ENCODE peak calls at places on chromosome 10, in eight cellular contexts. P, H, I, W, M, F, R and U are unnamed samples.

GRCh38 chr10:49303711-49304110 is 4.7 kb downstream of the C10orf71 start:
- DNase-seq in P (no peak), H (no peak), I (no peak), W (no peak), M (no peak), F (no peak), R (no peak), U (no peak)

GRCh38 chr10:35579726-35580420 is 25.3 kb upstream of the GJD4 start:
- DNase-seq in P (no peak), H (no peak), I (no peak), W (no peak), M (no peak), F (no peak), R (no peak), U (no peak)

GRCh38 chr10:3619276-3619675 is 165.7 kb downstream of the KLF6 start:
- DNase-seq in P (no peak), H (no peak), I (no peak), W (no peak), M (no peak), F (no peak), R (no peak), U (no peak)

GRCh38 chr10:78416031-78416800 is 382.6 kb downstream of the RPS24 start:
- DNase-seq in P (peak), H (peak), I (no peak), W (no peak), M (no peak), F (no peak), R (peak), U (peak)

GRCh38 chr10:21290499-21291160 is 234.9 kb downstream of the SKIDA1 start:
- DNase-seq in P (no peak), H (no peak), I (no peak), W (no peak), M (no peak), F (no peak), R (no peak), U (no peak)

GRCh38 chr10:47361293-47361692 is 13.1 kb downstream of the RBP3 start:
- DNase-seq in P (peak), H (peak), I (no peak), W (no peak), M (no peak), F (no peak), R (no peak), U (no peak)

GRCh38 chr10:52071814-52072213 is 242.3 kb upstream of the DKK1 start:
- DNase-seq in P (no peak), H (no peak), I (no peak), W (no peak), M (no peak), F (no peak), R (no peak), U (no peak)

GRCh38 chr10:59336632-59337031 is 25.7 kb downstream of the FAM13C start:
- DNase-seq in P (peak), H (peak), I (no peak), W (no peak), M (no peak), F (no peak), R (peak), U (peak)

GRCh38 chr10:1187151-1187854 is 131.1 kb downstream of the WDR37 start:
- DNase-seq in P (peak), H (no peak), I (no peak), W (no peak), M (no peak), F (no peak), R (peak), U (no peak)

GRCh38 chr10:100303724-100304319 is 17.3 kb upstream of the BLOC1S2 start:
- DNase-seq in P (peak), H (peak), I (no peak), W (no peak), M (peak), F (no peak), R (peak), U (peak)

GRCh38 chr10:97325754-97326153 is 6.7 kb downstream of the FRAT1 start:
- DNase-seq in P (no peak), H (no peak), I (no peak), W (no peak), M (no peak), F (no peak), R (no peak), U (no peak)

GRCh38 chr10:5547684-5547933 is 22.8 kb downstream of the CALML3 start:
- DNase-seq in P (no peak), H (no peak), I (no peak), W (no peak), M (no peak), F (no peak), R (no peak), U (no peak)

GRCh38 chr10:97333351-97333600 is 1.3 kb downstream of the FRAT2 start:
- DNase-seq in P (peak), H (peak), I (no peak), W (no peak), M (no peak), F (no peak), R (no peak), U (peak)

GRCh38 chr10:49593998-49594397 is 16.1 kb upstream of the SLC18A3 start:
- DNase-seq in P (no peak), H (no peak), I (no peak), W (no peak), M (no peak), F (no peak), R (no peak), U (no peak)

GRCh38 chr10:1287493-1288480 is 231.6 kb downstream of the WDR37 start:
- DNase-seq in P (peak), H (no peak), I (no peak), W (no peak), M (no peak), F (no peak), R (no peak), U (no peak)

GRCh38 chr10:71429929-71430328 is 33.2 kb downstream of the CDH23 start:
- DNase-seq in P (no peak), H (no peak), I (no peak), W (no peak), M (no peak), F (no peak), R (no peak), U (no peak)

GRCh38 chr10:28463676-28464395 is 69.1 kb upstream of the WAC start:
- DNase-seq in P (no peak), H (no peak), I (peak), W (no peak), M (no peak), F (no peak), R (no peak), U (no peak)

GRCh38 chr10:23294638-23295247 is 49.9 kb downstream of the C10orf67 start:
- DNase-seq in P (peak), H (peak), I (no peak), W (no peak), M (no peak), F (no peak), R (no peak), U (no peak)

GRCh38 chr10:108812296-108812695 is 1111.0 kb downstream of the XPNPEP1 start:
- DNase-seq in P (no peak), H (no peak), I (no peak), W (no peak), M (no peak), F (no peak), R (no peak), U (no peak)

GRCh38 chr10:132942740-132943554 is 577 bp upstream of the CFAP46 start:
- DNase-seq in P (no peak), H (no peak), I (no peak), W (no peak), M (no peak), F (no peak), R (no peak), U (no peak)

GRCh38 chr10:4263281-4263921 is 478.4 kb upstream of the KLF6 start:
- DNase-seq in P (no peak), H (no peak), I (no peak), W (no peak), M (no peak), F (no peak), R (no peak), U (no peak)

GRCh38 chr10:12177642-12178041 is 18.0 kb downstream of the NUDT5 start:
- DNase-seq in P (peak), H (no peak), I (no peak), W (no peak), M (no peak), F (no peak), R (peak), U (no peak)

GRCh38 chr10:971613-972012 is 16.6 kb upstream of the GTPBP4 start:
- DNase-seq in P (no peak), H (no peak), I (peak), W (no peak), M (no peak), F (no peak), R (no peak), U (no peak)

GRCh38 chr10:33365871-33366411 is 31.5 kb upstream of the NRP1 start:
- DNase-seq in P (peak), H (peak), I (no peak), W (no peak), M (no peak), F (peak), R (peak), U (peak)

GRCh38 chr10:30088178-30088577 is 28.8 kb upstream of the JCAD start:
- DNase-seq in P (no peak), H (peak), I (no peak), W (no peak), M (no peak), F (no peak), R (no peak), U (no peak)

GRCh38 chr10:125159932-125160855 is at the start of gene CTBP2:
- DNase-seq in P (no peak), H (peak), I (peak), W (no peak), M (no peak), F (no peak), R (no peak), U (peak)